ENCODE peak calls at places on chromosomes 13 and 19, in ten cellular contexts. F, A, V, K, S, E, M, Z, T and U are unnamed samples.

GRCh38 chr13:80338781-80339577 is 1.9 kb downstream of the SPRY2 start:
- DNase-seq in V (peak), A (peak), S (peak), T (peak), Z (peak), F (no peak), K (peak), E (peak), M (peak), U (peak)

GRCh38 chr13:46132109-46132508 is 27.3 kb upstream of the CPB2 start:
- DNase-seq in E (no peak), S (no peak), A (no peak), V (no peak), Z (no peak), M (no peak), T (no peak), F (no peak), K (no peak), U (no peak)

GRCh38 chr13:25981060-25981459 is 70.8 kb downstream of the SHISA2 start:
- DNase-seq in M (no peak), V (no peak), K (no peak), S (no peak), E (no peak), F (no peak), Z (no peak), T (no peak), A (no peak), U (no peak)

GRCh38 chr19:12721656-12722565 is 1.8 kb downstream of the TNPO2 start:
- DNase-seq in T (no peak), M (peak), S (peak), E (peak), A (peak), V (peak), K (peak), Z (peak), F (no peak), U (peak)

GRCh38 chr13:28655566-28655965 is 3.4 kb upstream of the POMP start:
- DNase-seq in K (no peak), T (no peak), E (no peak), S (no peak), V (no peak), Z (no peak), F (no peak), M (no peak), A (no peak), U (no peak)

GRCh38 chr19:42816901-42817300 is 51.4 kb upstream of the PSG8 start:
- DNase-seq in A (no peak), S (no peak), K (no peak), E (no peak), T (no peak), V (no peak), F (no peak), M (no peak), Z (no peak), U (no peak)

GRCh38 chr13:108816381-108816780 is 187.0 kb downstream of the MYO16 start:
- DNase-seq in F (no peak), Z (no peak), E (no peak), S (no peak), A (no peak), M (no peak), V (peak), K (no peak), T (no peak), U (peak)

GRCh38 chr13:94822356-94822755 is 110.0 kb upstream of the SOX21 start:
- DNase-seq in F (no peak), K (no peak), M (no peak), A (no peak), V (no peak), Z (no peak), E (no peak), T (no peak), S (no peak), U (no peak)

GRCh38 chr13:30234763-30235162 is 72.6 kb downstream of the KATNAL1 start:
- DNase-seq in K (no peak), F (no peak), E (no peak), V (no peak), T (no peak), A (no peak), S (no peak), Z (no peak), M (peak), U (no peak)

GRCh38 chr19:18776288-18776594 is 14.9 kb downstream of the COMP start:
- DNase-seq in V (no peak), Z (no peak), A (no peak), E (no peak), K (no peak), M (no peak), S (no peak), T (no peak), F (no peak), U (no peak)

GRCh38 chr13:47017476-47017875 is 120.6 kb upstream of the HTR2A start:
- DNase-seq in S (no peak), E (no peak), F (no peak), A (no peak), K (no peak), V (no peak), T (no peak), Z (no peak), M (no peak), U (no peak)

GRCh38 chr13:33454844-33455256 is 169.3 kb upstream of the STARD13 start:
- DNase-seq in T (no peak), S (no peak), A (no peak), M (no peak), F (no peak), V (no peak), Z (no peak), K (no peak), E (no peak), U (no peak)

GRCh38 chr19:45821103-45821521 is 6.0 kb upstream of the RSPH6A start:
- DNase-seq in V (no peak), M (no peak), T (no peak), K (no peak), Z (peak), S (no peak), A (no peak), E (no peak), F (no peak), U (peak)

GRCh38 chr13:106567421-106568224 is at the start of gene ARGLU1:
- DNase-seq in V (peak), E (peak), A (peak), F (no peak), K (peak), T (peak), M (peak), S (peak), Z (peak), U (peak)

GRCh38 chr13:52652170-52652979 is at the start of gene SUGT1:
- DNase-seq in E (peak), M (peak), T (peak), S (peak), Z (peak), F (peak), V (peak), K (peak), A (peak), U (peak)
- TF ChIP-seq POLR2A in E (peak), M (peak), T (peak), S (no peak), Z (no peak), F (no peak), V (peak), K (peak), A (peak), U (peak)

GRCh38 chr19:11480927-11481776 is at the start of gene ELAVL3:
- DNase-seq in E (no peak), Z (no peak), S (no peak), T (no peak), V (no peak), F (no peak), K (no peak), M (no peak), A (no peak), U (no peak)

GRCh38 chr19:11483176-11484111 is 2.6 kb upstream of the ELAVL3 start:
- DNase-seq in S (no peak), F (no peak), T (no peak), A (no peak), E (peak), K (no peak), M (no peak), V (no peak), Z (no peak), U (no peak)

GRCh38 chr19:11482384-11483050 is 1.7 kb upstream of the ELAVL3 start:
- DNase-seq in Z (peak), K (peak), F (peak), M (peak), S (peak), T (peak), V (peak), A (peak), E (peak), U (peak)

GRCh38 chr19:11480081-11480926 is 542 bp downstream of the ELAVL3 start:
- DNase-seq in M (no peak), F (no peak), Z (no peak), K (no peak), T (no peak), A (no peak), E (no peak), S (no peak), V (no peak), U (peak)

GRCh38 chr19:11481777-11482383 is 1.0 kb upstream of the ELAVL3 start:
- DNase-seq in A (peak), Z (peak), M (peak), E (peak), S (peak), K (peak), V (peak), T (peak), F (no peak), U (peak)
- TF ChIP-seq POLR2A in A (no peak), Z (no peak), M (no peak), E (no peak), S (no peak), K (peak), V (peak), T (no peak), F (no peak), U (peak)

DNA sequence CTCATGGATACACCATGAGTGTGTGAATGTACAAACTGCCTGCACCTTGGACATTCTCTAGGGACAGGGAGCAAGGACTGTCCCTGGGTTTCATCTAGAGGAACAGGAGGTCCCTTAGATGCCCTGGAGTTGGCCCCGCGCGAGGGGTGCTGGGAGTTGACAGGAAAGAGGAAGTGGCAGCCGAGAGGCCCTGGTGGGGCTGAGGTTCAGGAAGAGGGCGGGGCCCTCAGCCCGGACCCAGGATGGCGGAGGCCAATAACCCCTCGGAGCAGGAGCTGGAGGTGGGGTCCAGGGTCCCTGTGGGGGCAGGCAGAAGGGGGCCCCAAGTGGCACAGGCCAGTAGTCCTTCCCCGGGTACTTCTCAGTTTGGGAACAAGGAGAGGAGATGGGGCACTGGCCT is 6.9 kb downstream of the PKN1 start:
- DNase-seq in K (peak), V (peak), F (no peak), E (peak), A (peak), Z (peak), T (peak), S (peak), M (peak), U (peak)
- TF ChIP-seq POLR2A in K (peak), V (no peak), F (no peak), E (no peak), A (no peak), Z (no peak), T (no peak), S (no peak), M (no peak), U (no peak)

GRCh38 chr19:34733266-34733825 is 697 bp upstream of the ZNF181 start:
- DNase-seq in K (peak), A (no peak), S (peak), T (peak), V (no peak), M (no peak), F (no peak), Z (peak), E (no peak), U (peak)
- TF ChIP-seq POLR2A in K (peak), A (peak), S (no peak), T (no peak), V (peak), M (no peak), F (peak), Z (peak), E (no peak), U (peak)

DNA sequence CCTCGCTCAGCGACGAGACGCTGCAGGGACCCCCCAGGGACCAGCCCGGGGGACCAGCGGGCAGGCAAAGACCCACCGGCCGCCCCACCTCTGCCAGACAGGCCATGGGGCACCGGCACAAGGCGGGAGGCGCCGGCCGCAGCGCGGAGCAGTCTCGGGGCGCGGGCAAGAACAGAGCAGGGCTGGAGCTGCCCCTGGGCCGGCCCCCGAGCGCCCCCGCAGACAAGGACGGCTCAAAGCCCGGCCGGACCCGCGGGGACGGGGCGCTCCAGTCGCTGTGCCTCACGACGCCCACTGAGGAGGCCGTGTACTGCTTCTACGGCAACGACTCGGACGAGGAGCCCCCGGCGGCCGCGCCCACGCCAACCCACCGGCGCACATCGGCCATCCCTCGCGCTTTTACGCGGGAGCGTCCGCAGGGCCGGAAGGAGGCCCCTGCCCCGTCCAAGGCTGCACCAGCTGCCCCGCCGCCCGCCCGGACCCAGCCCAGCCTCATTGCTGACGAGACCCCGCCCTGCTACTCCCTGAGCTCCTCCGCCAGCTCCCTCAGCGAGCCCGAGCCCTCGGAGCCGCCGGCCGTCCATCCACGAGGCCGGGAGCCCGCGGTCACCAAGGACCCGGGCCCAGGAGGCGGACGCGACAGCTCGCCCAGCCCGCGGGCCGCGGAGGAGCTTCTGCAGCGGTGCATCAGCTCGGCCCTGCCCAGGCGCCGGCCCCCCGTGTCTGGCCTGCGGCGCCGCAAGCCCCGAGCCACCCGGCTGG is 11.3 kb downstream of the C19orf25 start:
- DNase-seq in F (no peak), A (no peak), T (no peak), M (no peak), K (no peak), V (no peak), S (no peak), E (peak), Z (no peak), U (no peak)
- TF ChIP-seq POLR2A in F (no peak), A (no peak), T (no peak), M (no peak), K (no peak), V (no peak), S (no peak), E (no peak), Z (no peak), U (no peak)